ENCODE peak calls at places on chromosomes 6 and 20, in seven cellular contexts. One of them, this sample, is unnamed.

GRCh38 chr20:38602185-38602581 is 574 bp downstream of the ARHGAP40 start:
- DNase-seq in keratinocyte: no peak
- DNase-seq in A673: no peak
- DNase-seq in endothelial cell of umbilical vein: no peak
- DNase-seq in osteoblast: no peak
- DNase-seq in GM12878: no peak
- DNase-seq in lower lobe of right lung: no peak
- DNase-seq in this sample: no peak

GRCh38 chr6:45668705-45669104 is 291.0 kb upstream of the SUPT3H start:
- DNase-seq in keratinocyte: no peak
- DNase-seq in A673: no peak
- DNase-seq in endothelial cell of umbilical vein: no peak
- DNase-seq in osteoblast: no peak
- DNase-seq in GM12878: no peak
- DNase-seq in lower lobe of right lung: no peak
- DNase-seq in this sample: no peak

GRCh38 chr6:7996538-7997225 is 67.5 kb downstream of the BLOC1S5 start:
- DNase-seq in keratinocyte: no peak
- DNase-seq in A673: peak
- DNase-seq in endothelial cell of umbilical vein: peak
- DNase-seq in osteoblast: no peak
- DNase-seq in GM12878: no peak
- DNase-seq in lower lobe of right lung: no peak
- DNase-seq in this sample: no peak

GRCh38 chr6:47737406-47737805 is 39.0 kb downstream of the ADGRF4 start:
- DNase-seq in keratinocyte: no peak
- DNase-seq in A673: no peak
- DNase-seq in endothelial cell of umbilical vein: no peak
- DNase-seq in osteoblast: no peak
- DNase-seq in GM12878: no peak
- DNase-seq in lower lobe of right lung: no peak
- DNase-seq in this sample: no peak

GRCh38 chr6:156980515-156980914 is 203.3 kb downstream of the ARID1B start:
- DNase-seq in keratinocyte: no peak
- DNase-seq in A673: no peak
- DNase-seq in endothelial cell of umbilical vein: no peak
- DNase-seq in osteoblast: no peak
- DNase-seq in GM12878: no peak
- DNase-seq in lower lobe of right lung: no peak
- DNase-seq in this sample: peak

GRCh38 chr20:38152175-38153010 is 12.7 kb downstream of the TGM2 start:
- DNase-seq in keratinocyte: no peak
- DNase-seq in A673: no peak
- DNase-seq in endothelial cell of umbilical vein: peak
- DNase-seq in osteoblast: peak
- DNase-seq in GM12878: peak
- DNase-seq in lower lobe of right lung: peak
- DNase-seq in this sample: peak

GRCh38 chr20:39282619-39283092 is 320.5 kb downstream of the DHX35 start:
- DNase-seq in keratinocyte: no peak
- DNase-seq in A673: peak
- DNase-seq in endothelial cell of umbilical vein: no peak
- DNase-seq in osteoblast: no peak
- DNase-seq in GM12878: no peak
- DNase-seq in lower lobe of right lung: no peak
- DNase-seq in this sample: no peak

GRCh38 chr6:118468682-118469465 is 79.2 kb upstream of the PLN start:
- DNase-seq in keratinocyte: no peak
- DNase-seq in A673: no peak
- DNase-seq in endothelial cell of umbilical vein: peak
- DNase-seq in osteoblast: no peak
- DNase-seq in GM12878: no peak
- DNase-seq in lower lobe of right lung: no peak
- DNase-seq in this sample: no peak

GRCh38 chr6:87407531-87407895 is 259 bp upstream of the CFAP206 start:
- DNase-seq in keratinocyte: no peak
- DNase-seq in A673: no peak
- DNase-seq in endothelial cell of umbilical vein: peak
- DNase-seq in osteoblast: peak
- DNase-seq in GM12878: no peak
- DNase-seq in lower lobe of right lung: no peak
- DNase-seq in this sample: no peak

GRCh38 chr20:57772349-57772964 is 62.6 kb upstream of the PMEPA1 start:
- DNase-seq in keratinocyte: peak
- DNase-seq in A673: peak
- DNase-seq in endothelial cell of umbilical vein: peak
- DNase-seq in osteoblast: peak
- DNase-seq in GM12878: no peak
- DNase-seq in lower lobe of right lung: no peak
- DNase-seq in this sample: peak

GRCh38 chr6:157273756-157274088 is 49.6 kb downstream of the TMEM242 start:
- DNase-seq in keratinocyte: no peak
- DNase-seq in A673: peak
- DNase-seq in endothelial cell of umbilical vein: no peak
- DNase-seq in osteoblast: peak
- DNase-seq in GM12878: no peak
- DNase-seq in lower lobe of right lung: peak
- DNase-seq in this sample: peak

GRCh38 chr6:150169609-150170008 is 26.8 kb downstream of the PPP1R14C start:
- DNase-seq in keratinocyte: no peak
- DNase-seq in A673: peak
- DNase-seq in endothelial cell of umbilical vein: no peak
- DNase-seq in osteoblast: peak
- DNase-seq in GM12878: no peak
- DNase-seq in lower lobe of right lung: no peak
- DNase-seq in this sample: no peak

GRCh38 chr20:20677186-20677585 is 35.3 kb downstream of the RALGAPA2 start:
- DNase-seq in keratinocyte: peak
- DNase-seq in A673: no peak
- DNase-seq in endothelial cell of umbilical vein: no peak
- DNase-seq in osteoblast: no peak
- DNase-seq in GM12878: no peak
- DNase-seq in lower lobe of right lung: no peak
- DNase-seq in this sample: no peak

GRCh38 chr6:34333858-34334257 is 58.6 kb downstream of the NUDT3 start:
- DNase-seq in keratinocyte: no peak
- DNase-seq in A673: no peak
- DNase-seq in endothelial cell of umbilical vein: no peak
- DNase-seq in osteoblast: no peak
- DNase-seq in GM12878: no peak
- DNase-seq in lower lobe of right lung: no peak
- DNase-seq in this sample: no peak

GRCh38 chr6:79438015-79438414 is 99.2 kb downstream of the LCA5 start:
- DNase-seq in keratinocyte: no peak
- DNase-seq in A673: no peak
- DNase-seq in endothelial cell of umbilical vein: peak
- DNase-seq in osteoblast: peak
- DNase-seq in GM12878: no peak
- DNase-seq in lower lobe of right lung: no peak
- DNase-seq in this sample: no peak

GRCh38 chr6:105374010-105374420 is 28.9 kb downstream of the PREP start:
- DNase-seq in keratinocyte: peak
- DNase-seq in A673: peak
- DNase-seq in endothelial cell of umbilical vein: peak
- DNase-seq in osteoblast: no peak
- DNase-seq in GM12878: no peak
- DNase-seq in lower lobe of right lung: peak
- DNase-seq in this sample: peak

GRCh38 chr20:25695532-25696383 is 895 bp downstream of the ZNF337 start:
- DNase-seq in keratinocyte: no peak
- DNase-seq in A673: peak
- DNase-seq in endothelial cell of umbilical vein: no peak
- DNase-seq in osteoblast: peak
- DNase-seq in GM12878: no peak
- DNase-seq in lower lobe of right lung: no peak
- DNase-seq in this sample: no peak

GRCh38 chr6:53627391-53628218 is 38.0 kb downstream of the KLHL31 start:
- DNase-seq in keratinocyte: no peak
- DNase-seq in A673: no peak
- DNase-seq in endothelial cell of umbilical vein: no peak
- DNase-seq in osteoblast: no peak
- DNase-seq in GM12878: no peak
- DNase-seq in lower lobe of right lung: no peak
- DNase-seq in this sample: no peak

GRCh38 chr20:35849726-35850125 is 77.9 kb downstream of the PHF20 start:
- DNase-seq in keratinocyte: no peak
- DNase-seq in A673: no peak
- DNase-seq in endothelial cell of umbilical vein: peak
- DNase-seq in osteoblast: no peak
- DNase-seq in GM12878: no peak
- DNase-seq in lower lobe of right lung: no peak
- DNase-seq in this sample: no peak
- TF ChIP-seq CTCF in keratinocyte: no peak
- TF ChIP-seq CTCF in A673: no peak
- TF ChIP-seq CTCF in endothelial cell of umbilical vein: no peak
- TF ChIP-seq CTCF in osteoblast: no peak
- TF ChIP-seq CTCF in GM12878: no peak
- TF ChIP-seq CTCF in lower lobe of right lung: no peak
- TF ChIP-seq CTCF in this sample: no peak

GRCh38 chr20:51749674-51750036 is 18.5 kb downstream of the ATP9A start:
- DNase-seq in keratinocyte: peak
- DNase-seq in A673: no peak
- DNase-seq in endothelial cell of umbilical vein: peak
- DNase-seq in osteoblast: peak
- DNase-seq in GM12878: no peak
- DNase-seq in lower lobe of right lung: no peak
- DNase-seq in this sample: peak

GRCh38 chr20:51747182-51747911 is 20.8 kb downstream of the ATP9A start:
- DNase-seq in keratinocyte: no peak
- DNase-seq in A673: no peak
- DNase-seq in endothelial cell of umbilical vein: no peak
- DNase-seq in osteoblast: no peak
- DNase-seq in GM12878: no peak
- DNase-seq in lower lobe of right lung: no peak
- DNase-seq in this sample: no peak

GRCh38 chr20:51752343-51752951 is 15.7 kb downstream of the ATP9A start:
- DNase-seq in keratinocyte: no peak
- DNase-seq in A673: peak
- DNase-seq in endothelial cell of umbilical vein: peak
- DNase-seq in osteoblast: peak
- DNase-seq in GM12878: no peak
- DNase-seq in lower lobe of right lung: no peak
- DNase-seq in this sample: peak

GRCh38 chr20:51750770-51751388 is 17.3 kb downstream of the ATP9A start:
- DNase-seq in keratinocyte: no peak
- DNase-seq in A673: no peak
- DNase-seq in endothelial cell of umbilical vein: no peak
- DNase-seq in osteoblast: no peak
- DNase-seq in GM12878: no peak
- DNase-seq in lower lobe of right lung: no peak
- DNase-seq in this sample: no peak

GRCh38 chr20:51750037-51750769 is 18.0 kb downstream of the ATP9A start:
- DNase-seq in keratinocyte: peak
- DNase-seq in A673: no peak
- DNase-seq in endothelial cell of umbilical vein: peak
- DNase-seq in osteoblast: peak
- DNase-seq in GM12878: no peak
- DNase-seq in lower lobe of right lung: peak
- DNase-seq in this sample: peak
- H3K27ac ChIP-seq in keratinocyte: peak
- H3K27ac ChIP-seq in A673: no peak
- H3K27ac ChIP-seq in endothelial cell of umbilical vein: peak
- H3K27ac ChIP-seq in osteoblast: peak
- H3K27ac ChIP-seq in GM12878: no peak
- H3K27ac ChIP-seq in lower lobe of right lung: no peak
- H3K27ac ChIP-seq in this sample: peak

DNA sequence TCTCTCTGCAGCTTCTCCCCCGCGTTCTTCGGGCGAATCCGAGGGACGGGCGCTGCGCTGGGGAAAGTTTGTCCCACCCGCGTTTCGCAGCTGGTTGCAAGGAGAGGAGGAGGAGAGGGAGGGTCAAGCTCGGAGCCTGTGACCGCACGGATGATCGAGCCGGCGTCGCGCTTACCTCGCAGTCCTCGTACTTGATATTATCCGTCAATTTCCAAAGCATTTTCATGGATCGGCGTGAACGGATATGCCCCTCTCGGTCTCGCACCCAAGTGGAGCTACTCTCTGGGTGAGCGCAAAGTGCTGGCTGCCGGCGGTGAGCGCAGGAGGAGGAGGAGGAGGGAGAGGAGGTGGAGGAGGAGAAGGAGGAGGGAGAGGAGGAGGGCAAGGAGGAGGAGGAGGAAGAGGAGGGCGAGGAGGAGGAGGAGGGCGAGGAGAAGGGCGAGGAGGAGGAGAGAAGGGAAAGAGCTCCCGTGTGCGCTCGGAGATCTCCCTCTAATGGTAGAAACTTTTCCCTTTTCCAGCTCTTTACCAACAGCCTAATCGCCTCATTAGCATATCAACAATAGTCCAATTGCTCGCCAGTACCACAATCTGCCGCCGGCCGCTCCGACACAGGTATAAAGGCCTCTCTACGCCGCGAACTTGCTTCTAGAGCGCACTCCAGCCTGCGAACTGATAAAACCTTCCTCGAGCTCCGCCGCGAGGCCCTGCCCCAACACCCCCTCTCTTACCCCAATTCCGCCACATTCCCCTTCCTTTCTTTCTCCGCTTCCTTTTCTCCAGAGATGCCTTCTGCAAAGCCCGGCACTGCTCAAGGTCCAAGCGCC is at the start of gene TFAP2A:
- DNase-seq in keratinocyte: no peak
- DNase-seq in A673: peak
- DNase-seq in endothelial cell of umbilical vein: no peak
- DNase-seq in osteoblast: peak
- DNase-seq in GM12878: no peak
- DNase-seq in lower lobe of right lung: no peak
- DNase-seq in this sample: no peak
- TF ChIP-seq CTCF in keratinocyte: no peak
- TF ChIP-seq CTCF in A673: peak
- TF ChIP-seq CTCF in endothelial cell of umbilical vein: no peak
- TF ChIP-seq CTCF in osteoblast: no peak
- TF ChIP-seq CTCF in GM12878: no peak
- TF ChIP-seq CTCF in lower lobe of right lung: no peak
- TF ChIP-seq CTCF in this sample: peak

DNA sequence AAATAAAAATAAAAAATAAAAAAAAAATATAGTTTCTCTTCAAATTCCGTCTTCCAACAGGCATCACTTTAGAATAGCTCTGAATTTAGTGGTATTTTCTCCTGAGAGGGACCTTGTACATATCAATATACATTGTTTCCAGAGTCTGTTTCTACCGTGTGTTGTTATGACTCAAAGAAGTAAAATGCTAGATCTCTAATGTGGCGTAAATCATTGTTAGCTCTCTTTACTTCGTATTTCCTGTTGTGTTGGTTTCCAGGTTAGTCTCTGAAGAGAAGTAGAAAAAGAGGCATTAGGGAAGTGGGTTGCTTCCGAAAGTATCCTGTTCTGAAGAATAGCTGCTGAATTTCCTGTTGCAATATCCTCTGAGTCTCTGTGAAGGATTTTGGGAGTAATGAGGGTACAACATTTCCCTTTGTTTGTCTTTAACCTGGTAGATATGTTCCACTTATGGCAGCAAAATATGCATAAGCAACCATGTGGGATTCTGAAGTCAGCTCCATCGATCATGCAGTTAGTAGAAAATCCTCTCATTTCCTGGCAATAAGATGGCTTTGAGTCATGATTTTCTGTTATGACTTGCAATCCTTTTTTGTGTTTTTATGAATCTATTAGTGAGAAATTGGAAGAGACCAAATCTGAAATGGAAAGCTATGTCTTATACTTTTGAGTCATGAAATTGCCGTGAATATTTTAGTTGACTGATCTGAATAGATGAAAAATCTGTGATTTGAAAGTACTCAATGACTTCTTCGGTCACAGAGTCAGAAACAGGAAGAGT is 42.0 kb upstream of the MCHR2 start:
- DNase-seq in keratinocyte: no peak
- DNase-seq in A673: peak
- DNase-seq in endothelial cell of umbilical vein: no peak
- DNase-seq in osteoblast: no peak
- DNase-seq in GM12878: no peak
- DNase-seq in lower lobe of right lung: no peak
- DNase-seq in this sample: peak
- H3K27ac ChIP-seq in keratinocyte: no peak
- H3K27ac ChIP-seq in A673: no peak
- H3K27ac ChIP-seq in endothelial cell of umbilical vein: no peak
- H3K27ac ChIP-seq in osteoblast: no peak
- H3K27ac ChIP-seq in GM12878: no peak
- H3K27ac ChIP-seq in lower lobe of right lung: no peak
- H3K27ac ChIP-seq in this sample: no peak